ENCODE peak calls at places on chromosome 19, in nine cellular contexts. T is K562, Y is GM23338, L is left lung, P is epithelial cell of esophagus, G is uterus, X is fibroblast of the aortic adventitia, S is heart left ventricle, J is GM12865. K is an unnamed sample.
A peak's percentile ranks its signal among the peaks of the same experiment; 100 is the strongest.

GRCh38 chr19:6862673-6863078 is 24.7 kb upstream of the ADGRE1 start:
- DNase-seq in T (peak; percentile 89), Y (peak; percentile 93), L (peak; percentile 86), P (peak; percentile 89), G (peak; percentile 59), X (peak; percentile 76), S (peak; percentile 68), J (peak; percentile 94), K (peak; percentile 68)

GRCh38 chr19:16435999-16436650 is 35.6 kb downstream of the EPS15L1 start:
- DNase-seq in T (peak; percentile 68), Y (no peak), L (no peak), P (no peak), G (no peak), X (peak; percentile 47), S (no peak), J (peak; percentile 55), K (peak; percentile 78)

GRCh38 chr19:50043967-50044366 is 18.2 kb downstream of the ZNF473 start:
- DNase-seq in T (no peak), Y (no peak), L (no peak), P (no peak), G (no peak), X (no peak), S (no peak), J (no peak), K (no peak)

GRCh38 chr19:11091343-11092153 is 2.3 kb downstream of the LDLR start:
- DNase-seq in T (peak; percentile 77), Y (peak; percentile 56), L (peak; percentile 62), P (peak; percentile 97), G (peak; percentile 71), X (peak; percentile 90), S (peak; percentile 51), J (peak; percentile 44), K (peak; percentile 97)

GRCh38 chr19:18160792-18161690 is 8.1 kb downstream of the PIK3R2 start:
- DNase-seq in T (peak; percentile 85), Y (peak; percentile 82), L (peak; percentile 75), P (peak; percentile 64), G (peak; percentile 78), X (peak; percentile 43), S (peak; percentile 73), J (peak; percentile 85), K (peak; percentile 63)

GRCh38 chr19:49533551-49534488 is 6.0 kb downstream of the RCN3 start:
- DNase-seq in T (peak; percentile 86), Y (peak; percentile 83), L (peak; percentile 74), P (peak; percentile 70), G (peak; percentile 79), X (peak; percentile 23), S (peak; percentile 78), J (peak; percentile 77), K (peak; percentile 44)

GRCh38 chr19:44747739-44748425 is 626 bp upstream of the BCL3 start:
- DNase-seq in T (no peak), Y (peak; percentile 71), L (peak; percentile 86), P (no peak), G (peak; percentile 64), X (peak; percentile 77), S (peak; percentile 73), J (no peak), K (peak; percentile 77)

GRCh38 chr19:47805313-47805712 is 962 bp upstream of the TPRX1 start:
- DNase-seq in T (no peak), Y (no peak), L (no peak), P (no peak), G (no peak), X (no peak), S (no peak), J (no peak), K (no peak)

GRCh38 chr19:28213476-28214082 is 999.4 kb downstream of the UQCRFS1 start:
- DNase-seq in T (peak; percentile 23), Y (peak; percentile 34), L (no peak), P (no peak), G (no peak), X (peak; percentile 2), S (no peak), J (peak; percentile 34), K (no peak)

GRCh38 chr19:36099166-36099785 is 11.7 kb upstream of the OVOL3 start:
- DNase-seq in T (no peak), Y (no peak), L (no peak), P (no peak), G (no peak), X (no peak), S (no peak), J (no peak), K (no peak)

GRCh38 chr19:918481-919156 is 1.5 kb downstream of the KISS1R start:
- DNase-seq in T (no peak), Y (peak; percentile 74), L (no peak), P (no peak), G (no peak), X (no peak), S (no peak), J (no peak), K (no peak)

GRCh38 chr19:916645-917322 is 349 bp upstream of the KISS1R start:
- DNase-seq in T (peak; percentile 94), Y (peak; percentile 69), L (no peak), P (no peak), G (no peak), X (no peak), S (no peak), J (no peak), K (no peak)

GRCh38 chr19:919157-920050 is 2.3 kb downstream of the KISS1R start:
- DNase-seq in T (no peak), Y (peak; percentile 75), L (no peak), P (peak; percentile 62), G (no peak), X (no peak), S (no peak), J (peak; percentile 46), K (no peak)

GRCh38 chr19:918152-918437 is 962 bp downstream of the KISS1R start:
- DNase-seq in T (no peak), Y (no peak), L (no peak), P (no peak), G (no peak), X (no peak), S (no peak), J (no peak), K (no peak)

DNA sequence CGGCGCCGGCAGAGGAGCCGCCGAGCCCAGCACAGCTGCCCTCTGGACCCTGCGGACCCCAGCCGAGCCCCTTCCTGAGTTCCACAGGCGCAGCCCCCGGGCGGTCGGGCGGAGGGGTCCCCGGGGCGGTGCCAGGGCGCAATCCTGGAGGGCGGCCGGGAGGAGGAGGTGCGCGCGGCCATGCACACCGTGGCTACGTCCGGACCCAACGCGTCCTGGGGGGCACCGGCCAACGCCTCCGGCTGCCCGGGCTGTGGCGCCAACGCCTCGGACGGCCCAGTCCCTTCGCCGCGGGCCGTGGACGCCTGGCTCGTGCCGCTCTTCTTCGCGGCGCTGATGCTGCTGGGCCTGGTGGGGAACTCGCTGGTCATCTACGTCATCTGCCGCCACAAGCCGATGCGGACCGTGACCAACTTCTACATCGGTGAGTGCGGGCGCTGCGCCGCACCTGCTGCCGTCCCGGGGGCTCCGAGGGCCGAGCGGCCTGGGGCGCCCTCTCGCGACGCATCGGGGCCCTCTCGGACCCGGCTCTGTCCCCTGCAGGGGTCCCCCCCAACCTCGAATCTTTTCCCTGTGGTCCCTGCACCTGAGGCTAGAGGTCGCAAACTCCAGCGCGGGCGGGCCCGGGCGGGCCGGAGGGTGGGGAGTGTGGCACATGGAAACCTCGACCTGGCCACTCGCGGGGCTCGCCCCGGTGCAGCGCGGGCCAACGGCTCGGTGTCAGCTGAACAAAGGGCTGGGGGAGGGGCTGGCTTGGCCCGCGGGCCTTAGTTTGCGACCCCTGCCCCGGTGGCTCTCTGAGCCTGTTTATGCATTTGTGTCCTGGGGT is at the start of gene KISS1R:
- DNase-seq in T (peak; percentile 90), Y (peak; percentile 93), L (no peak), P (peak; percentile 37), G (no peak), X (peak; percentile 12), S (no peak), J (peak; percentile 65), K (no peak)
- TF ChIP-seq CTCF in T (peak; percentile 98), Y (peak; percentile 65), L (peak; percentile 36), P (peak; percentile 22), G (peak; percentile 43), X (peak; percentile 27), S (peak; percentile 33), J (peak; percentile 76), K (peak; percentile 55)

GRCh38 chr19:46481947-46482346 is 10.6 kb upstream of the PNMA8A start:
- DNase-seq in T (no peak), Y (no peak), L (no peak), P (no peak), G (peak; percentile 64), X (peak; percentile 88), S (peak; percentile 53), J (no peak), K (no peak)

GRCh38 chr19:46478356-46478986 is 7.1 kb upstream of the PNMA8A start:
- DNase-seq in T (peak; percentile 44), Y (peak; percentile 97), L (no peak), P (no peak), G (no peak), X (peak; percentile 52), S (no peak), J (peak; percentile 38), K (no peak)

GRCh38 chr19:46481187-46481586 is 9.8 kb upstream of the PNMA8A start:
- DNase-seq in T (no peak), Y (no peak), L (no peak), P (no peak), G (peak; percentile 43), X (peak; percentile 86), S (no peak), J (no peak), K (peak; percentile 37)

GRCh38 chr19:46482645-46483044 is 11.3 kb upstream of the PNMA8A start:
- DNase-seq in T (no peak), Y (no peak), L (no peak), P (peak; percentile 77), G (no peak), X (peak; percentile 42), S (no peak), J (no peak), K (peak; percentile 29)

DNA sequence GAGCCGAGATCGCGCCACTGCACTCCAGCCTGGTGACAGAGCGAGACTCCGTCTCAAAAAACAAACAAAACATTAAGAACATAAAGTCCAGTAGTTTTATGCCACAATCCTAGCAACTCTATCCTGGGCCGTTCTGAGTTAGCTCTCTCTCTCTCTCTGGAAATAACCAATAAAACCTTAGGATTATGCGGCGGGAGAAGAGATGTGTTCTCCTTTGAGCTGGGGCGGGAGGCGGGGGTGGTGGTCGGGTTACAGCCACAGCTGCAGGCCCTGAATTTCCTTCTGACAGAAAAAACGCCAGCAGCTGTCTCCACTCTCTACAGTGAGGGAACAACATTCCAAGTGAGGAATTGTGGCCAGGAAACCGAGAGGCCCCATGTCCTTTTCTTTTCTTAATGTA is 9.0 kb upstream of the PNMA8A start:
- DNase-seq in T (no peak), Y (peak; percentile 71), L (no peak), P (no peak), G (peak; percentile 69), X (peak; percentile 78), S (peak; percentile 52), J (no peak), K (peak; percentile 93)
- H3K4me3 ChIP-seq in T (no peak overlapping the region), Y (no peak overlapping the region), L (no peak overlapping the region), P (no peak overlapping the region), G (no peak overlapping the region), X (no peak overlapping the region), S (no peak overlapping the region), J (no peak overlapping the region), K (no peak overlapping the region)

GRCh38 chr19:51810228-51810627 is 15.3 kb downstream of the FPR3 start:
- DNase-seq in T (peak; percentile 81), Y (peak; percentile 27), L (no peak), P (no peak), G (no peak), X (peak; percentile 44), S (no peak), J (no peak), K (no peak)
- TF ChIP-seq CTCF in T (peak; percentile 95), Y (no peak), L (no peak), P (no peak), G (no peak), X (peak; percentile 8), S (peak; percentile 12), J (no peak), K (no peak)

GRCh38 chr19:12667903-12668302 is 1.3 kb downstream of the WDR83 start:
- DNase-seq in T (no peak), Y (no peak), L (no peak), P (no peak), G (no peak), X (no peak), S (no peak), J (no peak), K (no peak)
- H3K4me3 ChIP-seq in T (peak overlapping the region; percentile 74), Y (no peak overlapping the region), L (no peak overlapping the region), P (peak overlapping the region; percentile 94), G (peak overlapping the region; percentile 64), X (peak overlapping the region; percentile 94), S (no peak overlapping the region), J (no peak overlapping the region), K (no peak overlapping the region)